ENCODE peak calls at places on chromosomes 13 and 19, in seven cellular contexts. B is K562, W is IMR-90, A is HepG2, K is H1, O is endothelial cell of umbilical vein, M is HCT116. T is an unnamed sample.

GRCh38 chr19:33133438-33134031 is 1.6 kb downstream of the WDR88 start:
- DNase-seq in O (peak), K (no peak), B (peak), M (no peak), A (peak), W (no peak), T (no peak)

GRCh38 chr13:26980099-26981031 is 191.2 kb downstream of the USP12 start:
- DNase-seq in K (no peak), O (no peak), B (no peak), W (no peak), M (no peak), A (no peak), T (no peak)

GRCh38 chr13:58018865-58019264 is 387.3 kb downstream of the PCDH17 start:
- DNase-seq in M (no peak), B (no peak), A (no peak), O (no peak), W (no peak), K (no peak), T (no peak)

GRCh38 chr13:67383358-67383757 is 153.2 kb upstream of the PCDH9 start:
- DNase-seq in K (no peak), B (no peak), O (no peak), A (peak), W (peak), M (no peak), T (no peak)

GRCh38 chr13:26616126-26616525 is 58.6 kb downstream of the WASF3 start:
- DNase-seq in O (no peak), M (no peak), B (no peak), K (no peak), W (peak), A (no peak), T (no peak)

GRCh38 chr19:15379996-15380647 is 535 bp upstream of the AKAP8 start:
- DNase-seq in M (peak), B (peak), O (peak), K (peak), W (peak), A (peak), T (no peak)

GRCh38 chr19:391199-391557 is 17.8 kb downstream of the C2CD4C start:
- DNase-seq in W (no peak), B (no peak), O (no peak), M (no peak), K (no peak), A (no peak), T (no peak)

GRCh38 chr19:43504426-43505185 is at the start of gene PHLDB3:
- DNase-seq in W (peak), B (peak), K (no peak), O (peak), M (no peak), A (peak), T (no peak)

GRCh38 chr19:5948697-5949564 is 29.0 kb downstream of the RANBP3 start:
- DNase-seq in K (no peak), O (no peak), M (no peak), W (no peak), A (no peak), B (no peak), T (no peak)

GRCh38 chr13:88103824-88104223 is 432.7 kb downstream of the SLITRK5 start:
- DNase-seq in O (no peak), B (no peak), A (no peak), M (no peak), W (no peak), K (no peak), T (no peak)

GRCh38 chr19:58394821-58395219 is 636 bp upstream of the RNF225 start:
- DNase-seq in K (no peak), M (no peak), B (no peak), A (no peak), O (no peak), W (no peak), T (no peak)

GRCh38 chr13:111183959-111184684 is 69.0 kb downstream of the ARHGEF7 start:
- DNase-seq in K (no peak), W (no peak), M (no peak), O (no peak), B (no peak), A (no peak), T (no peak)

GRCh38 chr13:21638319-21639282 is 32.3 kb upstream of the FGF9 start:
- DNase-seq in K (no peak), W (peak), A (no peak), M (no peak), O (peak), B (peak), T (no peak)

GRCh38 chr19:10818306-10819123 is 17.5 kb downstream of the TMED1 start:
- DNase-seq in K (no peak), W (no peak), A (no peak), M (no peak), B (no peak), O (no peak), T (no peak)

GRCh38 chr13:41700790-41701310 is 243.5 kb downstream of the RGCC start:
- DNase-seq in M (no peak), K (no peak), W (peak), O (peak), B (peak), A (no peak), T (no peak)

GRCh38 chr19:46659151-46660007 is 1.6 kb downstream of the DACT3 start:
- DNase-seq in A (no peak), K (no peak), M (no peak), B (peak), W (no peak), O (no peak), T (no peak)

GRCh38 chr19:17294051-17294891 is 9.0 kb downstream of the ABHD8 start:
- DNase-seq in O (no peak), A (no peak), M (no peak), K (no peak), W (no peak), B (peak), T (no peak)

GRCh38 chr19:23439623-23440022 is 44.4 kb upstream of the ZNF91 start:
- DNase-seq in A (no peak), O (no peak), B (peak), M (no peak), W (no peak), K (no peak), T (no peak)

GRCh38 chr19:5850743-5851293 is 431 bp downstream of the FUT3 start:
- DNase-seq in M (no peak), A (no peak), W (peak), B (no peak), K (no peak), O (no peak), T (no peak)

DNA sequence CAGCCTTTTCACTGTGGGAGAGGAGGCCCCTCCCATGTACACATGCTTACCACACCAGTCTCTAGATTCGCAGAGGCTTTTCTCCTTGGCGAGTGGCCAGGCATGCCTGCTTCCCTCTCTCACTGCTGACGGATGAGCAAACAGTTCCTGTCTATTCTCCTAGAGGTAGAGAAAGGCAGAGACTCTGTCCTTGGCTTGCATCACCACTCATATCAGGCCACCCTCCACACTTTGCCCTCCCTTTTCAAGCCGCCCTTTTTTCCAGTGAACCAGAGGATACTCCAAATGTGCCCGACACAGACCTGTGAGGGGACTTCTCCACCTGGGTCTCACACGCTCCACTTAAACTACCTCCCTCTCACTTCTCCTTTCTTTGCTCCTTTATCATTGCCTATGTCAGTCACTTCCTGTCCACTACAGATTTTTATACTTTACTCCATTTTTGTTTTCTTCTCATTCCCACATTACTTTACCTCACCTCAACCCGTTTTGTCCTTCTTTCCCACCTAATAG is 284.6 kb downstream of the DNAJC15 start:
- DNase-seq in A (peak), O (no peak), W (peak), K (no peak), B (peak), M (no peak), T (peak)
- TF ChIP-seq POLR2A in A (no peak), O (no peak), W (no peak), K (no peak), B (no peak), M (no peak), T (no peak)

GRCh38 chr13:76293346-76293745 is 592.9 kb downstream of the KCTD12 start:
- DNase-seq in B (no peak), K (no peak), W (peak), O (peak), A (no peak), M (no peak), T (no peak)
- H2AFZ ChIP-seq in B (no peak), K (no peak), W (no peak), O (no peak), A (no peak), M (no peak), T (no peak)

DNA sequence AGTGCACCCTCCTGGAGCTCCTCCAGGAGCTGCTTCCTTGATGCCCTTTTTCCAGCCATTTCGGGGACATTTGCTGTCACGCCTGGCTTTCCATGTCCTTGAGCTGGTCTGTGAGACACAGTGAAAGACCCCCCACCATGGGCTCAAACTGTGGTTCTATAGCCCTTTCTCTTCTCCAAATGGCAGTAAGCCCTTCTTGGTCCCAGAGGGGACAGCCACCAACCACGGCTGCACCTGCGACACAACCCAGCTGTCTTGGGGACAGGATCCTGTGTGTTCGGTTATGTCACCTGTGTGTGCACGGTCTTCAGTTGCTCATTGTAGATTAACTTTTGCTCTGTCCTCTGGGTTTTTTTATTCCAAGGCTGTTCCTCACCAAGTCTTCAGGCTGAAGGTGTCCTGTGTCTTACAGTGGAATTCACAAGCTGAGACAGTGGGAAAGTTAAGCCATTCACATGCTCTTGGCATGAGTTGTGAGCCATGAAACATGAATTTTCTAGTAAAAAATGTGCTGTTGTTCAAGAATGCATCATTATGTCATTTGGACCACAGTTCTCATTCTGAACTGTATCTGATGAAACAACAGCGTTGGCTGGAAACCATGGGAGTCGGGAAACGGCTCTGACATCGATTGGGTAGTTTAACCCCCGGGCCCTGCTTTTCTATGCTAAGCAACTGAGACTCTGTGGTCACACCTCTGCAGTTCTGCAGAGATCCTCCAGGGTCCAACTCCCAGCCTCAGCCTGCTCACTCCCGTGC is 129.5 kb upstream of the MCF2L start:
- DNase-seq in A (no peak), O (no peak), M (no peak), W (peak), K (no peak), B (no peak), T (no peak)
- TF ChIP-seq POLR2A in A (no peak), O (no peak), M (no peak), W (no peak), K (no peak), B (no peak), T (no peak)

DNA sequence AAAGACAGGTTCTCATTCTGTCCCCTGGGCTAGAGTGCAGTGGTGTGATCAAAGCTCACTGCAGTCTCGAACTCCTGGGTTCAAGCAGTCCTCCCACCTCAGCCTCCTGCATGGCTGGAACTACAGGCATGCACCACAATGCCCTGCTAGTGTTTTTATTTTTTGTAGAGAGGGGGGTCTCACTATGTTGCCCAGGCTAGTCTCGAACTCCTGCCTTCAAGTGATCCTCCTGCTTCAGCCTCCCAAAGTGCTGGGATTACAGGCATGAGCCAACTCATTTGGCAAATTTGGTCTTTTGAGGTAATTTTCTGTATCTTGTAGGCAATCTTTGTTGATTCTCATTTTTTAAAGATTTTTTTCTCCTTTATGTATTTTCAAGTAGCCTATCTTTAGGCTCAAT is 205.7 kb downstream of the ZIC5 start:
- DNase-seq in W (no peak), M (no peak), B (no peak), A (no peak), O (no peak), K (no peak), T (no peak)
- H2AFZ ChIP-seq in W (no peak), M (no peak), B (no peak), A (no peak), O (no peak), K (no peak), T (no peak)

GRCh38 chr13:33657274-33657673 is 160.7 kb upstream of the RFC3 start:
- DNase-seq in K (no peak), M (no peak), W (no peak), A (no peak), O (no peak), B (no peak), T (no peak)
- TF ChIP-seq POLR2A in K (no peak), M (no peak), W (no peak), A (no peak), O (no peak), B (no peak), T (no peak)

DNA sequence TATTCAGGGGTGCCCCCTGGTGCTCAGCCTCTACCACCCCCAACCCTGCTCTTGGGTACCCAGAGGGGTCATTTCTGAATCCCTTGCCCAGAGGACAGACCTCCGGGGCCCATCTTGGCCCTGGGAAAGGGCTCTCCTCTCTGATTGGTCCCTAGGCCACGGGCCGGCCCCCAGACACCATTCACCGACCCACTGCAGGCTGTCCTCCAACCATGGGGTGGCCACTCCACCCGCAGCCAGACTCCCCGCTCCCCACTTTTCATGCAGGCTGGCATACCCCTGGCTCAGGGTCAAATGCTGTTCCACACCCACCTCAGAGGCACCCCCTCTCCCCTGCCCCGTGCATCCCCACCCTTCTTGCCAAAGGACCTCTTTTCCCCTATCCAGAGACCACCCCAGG is 14.8 kb downstream of the SMIM24 start:
- DNase-seq in W (no peak), A (no peak), K (no peak), M (no peak), O (no peak), B (no peak), T (no peak)
- H2AFZ ChIP-seq in W (no peak), A (no peak), K (no peak), M (no peak), O (no peak), B (no peak), T (no peak)

DNA sequence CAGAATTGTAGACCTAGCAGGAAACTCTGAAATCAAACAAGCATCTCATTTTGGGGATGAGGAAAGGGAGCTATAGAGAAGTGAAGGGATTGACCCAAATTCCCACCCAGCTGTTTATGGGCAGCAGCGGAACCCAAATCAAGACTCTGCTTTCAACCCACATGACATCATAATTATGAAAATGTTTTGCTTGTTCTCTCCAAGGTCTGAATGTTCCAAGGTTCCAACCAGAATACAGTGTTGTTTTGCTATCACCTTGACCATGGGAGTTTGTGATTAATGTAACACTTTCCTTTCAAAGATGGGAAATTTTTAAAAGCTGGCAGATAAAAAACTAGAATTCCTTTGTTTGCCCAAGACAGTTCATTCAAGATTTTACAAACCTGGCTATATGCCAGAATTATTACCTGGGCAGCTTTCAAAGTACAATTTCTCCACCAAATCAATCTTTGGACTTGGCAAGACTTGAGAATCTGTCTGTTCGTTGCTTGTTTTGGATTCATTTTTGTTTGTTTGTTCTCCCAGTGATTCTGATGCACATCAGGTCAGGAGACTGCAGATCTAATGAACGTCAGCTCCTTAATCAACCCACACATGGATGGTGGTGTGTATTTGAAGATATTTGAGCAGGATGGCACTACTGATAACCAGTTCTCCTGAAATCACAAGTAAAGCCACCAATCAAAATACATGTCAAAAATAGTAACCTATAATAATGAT is 322.7 kb downstream of the FOXO1 start:
- DNase-seq in W (no peak), B (no peak), K (no peak), M (no peak), O (no peak), A (no peak), T (no peak)
- TF ChIP-seq POLR2A in W (no peak), B (no peak), K (no peak), M (no peak), O (no peak), A (no peak), T (no peak)

DNA sequence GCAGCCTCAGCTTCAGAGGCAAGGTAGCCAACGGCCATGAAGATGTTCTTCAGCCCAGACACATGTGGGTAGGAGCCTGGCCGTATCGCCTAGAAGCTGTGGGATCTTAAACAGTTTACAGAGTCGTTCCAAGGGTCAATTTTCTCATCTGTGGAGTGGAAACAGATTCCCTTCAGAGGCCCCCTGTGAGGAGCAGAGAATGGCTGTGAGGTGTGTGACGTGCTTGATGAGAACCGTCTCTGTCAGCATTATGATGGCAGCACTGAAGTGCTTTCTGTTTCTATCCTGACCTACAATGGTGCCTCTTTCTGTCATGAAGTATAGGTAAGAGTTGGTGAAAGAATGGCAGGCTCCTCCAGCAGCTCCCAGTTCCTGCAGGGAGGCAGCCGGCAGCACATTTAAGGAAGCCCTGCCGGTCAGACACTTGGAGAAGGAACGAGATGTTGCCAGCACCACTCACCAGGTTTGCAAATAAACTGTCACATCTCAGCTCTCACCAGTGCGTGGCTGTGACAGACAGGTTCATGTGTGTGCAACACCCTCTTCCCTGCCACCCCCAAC is 277.3 kb downstream of the FOXO1 start:
- DNase-seq in A (no peak), M (no peak), W (no peak), K (no peak), O (no peak), B (no peak), T (peak)
- H2AFZ ChIP-seq in A (peak), M (no peak), W (peak), K (no peak), O (no peak), B (no peak), T (peak)

GRCh38 chr19:38320969-38321339 is 1.3 kb downstream of the KCNK6 start:
- DNase-seq in W (no peak), B (no peak), O (no peak), A (no peak), M (no peak), K (no peak), T (no peak)

GRCh38 chr19:38318595-38319142 is 976 bp upstream of the KCNK6 start:
- DNase-seq in K (no peak), A (no peak), M (no peak), O (peak), W (no peak), B (no peak), T (no peak)

GRCh38 chr19:38321646-38322323 is 2.1 kb downstream of the KCNK6 start:
- DNase-seq in O (no peak), W (peak), B (peak), K (no peak), A (no peak), M (no peak), T (no peak)

GRCh38 chr19:38317104-38317612 is 1.4 kb upstream of the YIF1B start:
- DNase-seq in W (no peak), A (no peak), M (no peak), O (peak), B (peak), K (no peak), T (no peak)

GRCh38 chr19:38319421-38320258 is at the start of gene KCNK6:
- DNase-seq in M (no peak), A (no peak), O (peak), W (no peak), K (no peak), B (no peak), T (no peak)
- TF ChIP-seq POLR2A in M (no peak), A (no peak), O (no peak), W (peak), K (peak), B (no peak), T (peak)

T was measured in GM12878.